ENCODE peak calls at places on chromosomes 6 and 20, in eight cellular contexts. V is A549, P is lower leg skin, T is IMR-90, Y is esophagus muscularis mucosa, F is GM12892, U is stomach, S is HepG2. L is an unnamed sample.

GRCh38 chr6:21115111-21115510 is 478.4 kb upstream of the SOX4 start:
- DNase-seq in V (no peak), P (no peak), T (peak), Y (no peak), F (no peak), U (no peak), S (peak), L (no peak)

GRCh38 chr6:37182736-37183590 is 13.0 kb downstream of the PIM1 start:
- DNase-seq in V (no peak), P (peak), T (no peak), Y (no peak), F (no peak), U (peak), S (no peak), L (no peak)

GRCh38 chr20:5835870-5836269 is 85.7 kb downstream of the SHLD1 start:
- DNase-seq in V (no peak), P (no peak), T (peak), Y (no peak), F (no peak), U (no peak), S (no peak), L (no peak)

GRCh38 chr6:167098825-167099225 is 24.1 kb upstream of the CCR6 start:
- DNase-seq in V (no peak), P (no peak), T (no peak), Y (no peak), F (no peak), U (no peak), S (no peak), L (no peak)

GRCh38 chr20:58634818-58635665 is 16.0 kb upstream of the STX16 start:
- DNase-seq in V (no peak), P (no peak), T (peak), Y (no peak), F (no peak), U (no peak), S (no peak), L (no peak)

GRCh38 chr6:149389509-149390297 is 10.4 kb upstream of the SUMO4 start:
- DNase-seq in V (no peak), P (no peak), T (no peak), Y (no peak), F (no peak), U (no peak), S (no peak), L (no peak)

GRCh38 chr6:52416629-52417151 is 3.5 kb upstream of the EFHC1 start:
- DNase-seq in V (peak), P (no peak), T (peak), Y (no peak), F (no peak), U (no peak), S (peak), L (peak)

GRCh38 chr20:51447097-51447764 is 95.3 kb downstream of the NFATC2 start:
- DNase-seq in V (peak), P (peak), T (peak), Y (no peak), F (no peak), U (no peak), S (peak), L (peak)

GRCh38 chr6:157823523-157824370 is 701 bp downstream of the SNX9 start:
- DNase-seq in V (peak), P (peak), T (peak), Y (no peak), F (peak), U (peak), S (peak), L (peak)

GRCh38 chr6:45916692-45917091 is 99.0 kb downstream of the CLIC5 start:
- DNase-seq in V (no peak), P (no peak), T (no peak), Y (no peak), F (no peak), U (no peak), S (no peak), L (no peak)

GRCh38 chr6:7200598-7201443 is 93.1 kb downstream of the RREB1 start:
- DNase-seq in V (no peak), P (no peak), T (no peak), Y (no peak), F (no peak), U (peak), S (peak), L (no peak)

GRCh38 chr20:36572701-36573102 is 695 bp upstream of the TGIF2 start:
- DNase-seq in V (no peak), P (peak), T (peak), Y (no peak), F (no peak), U (peak), S (peak), L (no peak)

GRCh38 chr6:144217264-144217663 is 66.9 kb downstream of the STX11 start:
- DNase-seq in V (no peak), P (no peak), T (no peak), Y (no peak), F (no peak), U (no peak), S (peak), L (no peak)

GRCh38 chr20:52303281-52303950 is 111.8 kb upstream of the ZFP64 start:
- DNase-seq in V (no peak), P (no peak), T (no peak), Y (no peak), F (no peak), U (no peak), S (no peak), L (no peak)

GRCh38 chr20:20410678-20411077 is 42.8 kb downstream of the INSM1 start:
- DNase-seq in V (no peak), P (peak), T (no peak), Y (no peak), F (no peak), U (peak), S (no peak), L (no peak)

GRCh38 chr6:47083586-47084047 is 41.5 kb upstream of the ADGRF1 start:
- DNase-seq in V (no peak), P (peak), T (peak), Y (peak), F (no peak), U (peak), S (peak), L (no peak)

GRCh38 chr6:44464527-44465310 is 77.2 kb downstream of the CDC5L start:
- DNase-seq in V (no peak), P (peak), T (peak), Y (peak), F (no peak), U (no peak), S (peak), L (peak)

GRCh38 chr6:81998432-81998831 is 246.0 kb upstream of the TENT5A start:
- DNase-seq in V (no peak), P (no peak), T (peak), Y (no peak), F (no peak), U (no peak), S (no peak), L (no peak)

GRCh38 chr20:9160341-9160740 is 91.5 kb downstream of the PLCB4 start:
- DNase-seq in V (no peak), P (no peak), T (no peak), Y (no peak), F (no peak), U (no peak), S (no peak), L (no peak)

GRCh38 chr6:33967266-33967767 is 163.5 kb upstream of the MLN start:
- DNase-seq in V (no peak), P (peak), T (no peak), Y (no peak), F (no peak), U (no peak), S (no peak), L (no peak)

GRCh38 chr6:134515976-134516375 is 198.1 kb upstream of the SGK1 start:
- DNase-seq in V (no peak), P (no peak), T (no peak), Y (no peak), F (no peak), U (no peak), S (no peak), L (no peak)

GRCh38 chr6:31814677-31815024 is 432 bp downstream of the HSPA1L start:
- DNase-seq in V (peak), P (peak), T (peak), Y (peak), F (peak), U (peak), S (peak), L (peak)

GRCh38 chr6:49676671-49677281 is 36.6 kb downstream of the CRISP2 start:
- DNase-seq in V (no peak), P (no peak), T (peak), Y (no peak), F (no peak), U (no peak), S (no peak), L (no peak)

GRCh38 chr6:138086573-138087196 is 20.5 kb downstream of the PERP start:
- DNase-seq in V (peak), P (no peak), T (peak), Y (no peak), F (no peak), U (no peak), S (peak), L (peak)

GRCh38 chr20:62267543-62267942 is 29.2 kb downstream of the OSBPL2 start:
- DNase-seq in V (no peak), P (no peak), T (no peak), Y (no peak), F (no peak), U (no peak), S (no peak), L (no peak)

GRCh38 chr20:59165389-59165785 is 1.8 kb downstream of the ZNF831 start:
- DNase-seq in V (no peak), P (no peak), T (no peak), Y (no peak), F (no peak), U (no peak), S (no peak), L (no peak)

GRCh38 chr6:116547358-116547757 is 1.9 kb upstream of the TRAPPC3L start:
- DNase-seq in V (no peak), P (no peak), T (no peak), Y (no peak), F (no peak), U (no peak), S (no peak), L (no peak)

GRCh38 chr6:37048851-37049734 is 43.6 kb downstream of the FGD2 start:
- DNase-seq in V (no peak), P (no peak), T (peak), Y (no peak), F (no peak), U (peak), S (no peak), L (peak)

GRCh38 chr6:16216501-16217155 is 21.8 kb upstream of the GMPR start:
- DNase-seq in V (no peak), P (peak), T (no peak), Y (no peak), F (no peak), U (no peak), S (no peak), L (no peak)

GRCh38 chr6:16212276-16212675 is 26.1 kb upstream of the GMPR start:
- DNase-seq in V (no peak), P (no peak), T (no peak), Y (no peak), F (no peak), U (no peak), S (no peak), L (no peak)

GRCh38 chr6:16222826-16223225 is 15.6 kb upstream of the GMPR start:
- DNase-seq in V (no peak), P (peak), T (no peak), Y (no peak), F (no peak), U (no peak), S (no peak), L (no peak)

GRCh38 chr6:16217156-16217721 is 21.1 kb upstream of the GMPR start:
- DNase-seq in V (no peak), P (peak), T (no peak), Y (no peak), F (no peak), U (no peak), S (no peak), L (no peak)
- TF ChIP-seq POLR2A in V (no peak), P (no peak), T (no peak), Y (no peak), F (no peak), U (no peak), S (no peak), L (no peak)

DNA sequence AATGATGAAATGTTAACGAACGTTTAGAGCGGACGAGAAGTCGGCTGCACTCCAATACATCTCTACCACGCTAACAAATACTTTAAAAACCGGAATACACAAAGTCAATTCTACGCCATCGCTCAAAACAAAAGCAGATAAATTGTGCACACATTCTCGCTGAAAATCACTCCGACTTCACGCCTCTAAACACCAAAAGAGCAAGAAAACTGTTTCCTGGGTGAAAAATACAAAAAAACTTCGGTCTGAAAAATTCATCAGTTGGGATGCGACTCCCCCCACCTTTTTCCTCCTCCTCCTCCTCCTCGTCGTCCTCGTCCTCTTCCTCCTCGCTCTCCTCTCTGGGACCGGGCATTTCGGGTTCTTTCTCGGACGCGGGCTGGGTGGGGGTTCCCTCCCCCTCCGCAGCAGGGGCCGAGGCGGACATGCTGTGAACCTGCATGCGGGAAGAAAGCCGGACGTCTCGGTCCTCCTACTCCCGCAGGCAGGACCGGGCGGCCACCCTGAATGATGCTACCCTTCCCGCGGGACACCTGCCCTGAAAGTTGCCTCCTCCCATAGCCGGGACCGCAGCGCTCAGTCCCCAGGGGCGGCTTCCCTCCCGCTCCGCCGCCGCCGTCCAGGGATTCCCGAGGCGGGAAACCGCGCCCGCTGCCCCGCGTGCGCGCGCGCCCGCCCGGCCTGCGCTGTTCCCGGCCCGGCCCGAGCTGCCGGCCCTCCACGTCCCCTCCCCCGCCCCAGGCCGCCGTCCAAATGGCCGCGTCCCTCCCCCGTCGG is 581 bp downstream of the DEK start:
- DNase-seq in V (peak), P (peak), T (no peak), Y (no peak), F (no peak), U (peak), S (no peak), L (peak)
- TF ChIP-seq POLR2A in V (no peak), P (no peak), T (no peak), Y (no peak), F (peak), U (no peak), S (no peak), L (no peak)

DNA sequence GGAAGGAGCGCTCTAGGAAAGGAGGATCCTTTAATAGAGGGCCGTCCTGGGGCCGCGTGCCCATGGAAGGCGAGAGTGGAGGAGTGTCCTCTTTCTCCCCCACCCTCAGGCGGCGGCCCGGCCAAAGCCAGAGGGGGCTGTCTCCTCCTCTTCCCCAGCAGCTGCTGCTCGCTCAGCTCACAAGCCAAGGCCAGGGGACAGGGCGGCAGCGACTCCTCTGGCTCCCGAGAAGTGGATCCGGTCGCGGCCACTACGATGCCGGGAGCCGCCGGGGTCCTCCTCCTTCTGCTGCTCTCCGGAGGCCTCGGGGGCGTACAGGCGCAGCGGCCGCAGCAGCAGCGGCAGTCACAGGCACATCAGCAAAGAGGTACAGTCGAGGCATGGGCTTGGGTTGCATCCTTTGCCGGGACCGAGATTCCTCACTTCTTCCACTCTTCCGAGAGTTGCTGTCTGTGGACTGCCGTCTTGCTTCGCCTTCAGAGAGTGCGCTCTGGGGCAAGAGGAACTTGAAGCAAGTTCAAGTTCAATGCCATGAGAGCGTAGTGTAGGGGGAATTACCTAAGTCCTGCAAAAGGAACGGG is at the start of gene LAMA2:
- DNase-seq in V (no peak), P (peak), T (peak), Y (peak), F (no peak), U (peak), S (peak), L (peak)
- TF ChIP-seq POLR2A in V (no peak), P (peak), T (no peak), Y (peak), F (no peak), U (no peak), S (no peak), L (peak)

DNA sequence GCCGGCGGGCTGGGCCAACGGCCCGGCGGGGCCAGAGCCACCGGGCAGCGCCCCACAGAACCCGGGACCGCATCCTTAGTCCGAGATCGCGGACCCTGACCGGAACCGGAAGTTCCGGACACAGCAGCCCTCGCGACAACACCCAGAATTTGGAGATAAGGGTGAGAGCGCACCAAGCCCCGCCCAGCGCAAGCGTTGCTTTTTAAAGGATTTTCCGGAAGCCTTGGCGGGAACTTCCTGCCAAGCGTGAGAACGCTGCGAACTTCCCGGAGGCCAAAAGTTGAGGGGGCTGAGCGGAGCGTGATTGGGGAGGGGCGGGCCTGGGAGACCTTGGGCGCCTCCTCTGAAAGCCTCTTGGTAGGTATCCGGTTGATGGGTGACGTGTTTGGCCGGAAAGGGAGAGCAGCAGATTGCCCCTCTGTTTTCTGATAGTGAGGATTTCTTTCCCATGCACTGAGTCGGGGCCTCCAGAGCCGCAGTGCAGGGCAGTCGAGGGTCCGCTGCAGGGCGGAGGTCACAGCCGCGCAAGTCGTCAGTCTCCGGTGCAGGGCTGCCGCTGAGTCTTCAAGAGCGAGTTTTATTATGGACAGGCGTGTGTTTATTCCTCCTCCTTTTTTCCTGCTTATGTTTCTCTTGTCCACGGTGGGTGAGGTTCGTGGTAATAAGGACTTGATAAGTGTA is at the start of gene MTRF1L:
- DNase-seq in V (peak), P (peak), T (peak), Y (peak), F (peak), U (peak), S (peak), L (peak)
- TF ChIP-seq POLR2A in V (no peak), P (peak), T (peak), Y (peak), F (peak), U (no peak), S (peak), L (peak)

GRCh38 chr6:135680964-135681913 is 170.3 kb upstream of the PDE7B start:
- DNase-seq in V (no peak), P (no peak), T (no peak), Y (no peak), F (no peak), U (no peak), S (no peak), L (no peak)
- TF ChIP-seq POLR2A in V (no peak), P (no peak), T (no peak), Y (no peak), F (no peak), U (no peak), S (no peak), L (no peak)

GRCh38 chr6:109096198-109096597 is 891 bp downstream of the CEP57L1 start:
- DNase-seq in V (no peak), P (no peak), T (no peak), Y (no peak), F (no peak), U (no peak), S (no peak), L (no peak)

GRCh38 chr6:109095821-109096084 is 446 bp downstream of the CEP57L1 start:
- DNase-seq in V (no peak), P (no peak), T (no peak), Y (no peak), F (no peak), U (no peak), S (peak), L (no peak)

GRCh38 chr6:109093732-109094131 is 914 bp downstream of the SESN1 start:
- DNase-seq in V (no peak), P (no peak), T (peak), Y (no peak), F (no peak), U (no peak), S (no peak), L (no peak)

GRCh38 chr6:109095036-109095820 is at the start of gene CEP57L1:
- DNase-seq in V (peak), P (peak), T (peak), Y (peak), F (peak), U (peak), S (peak), L (peak)

GRCh38 chr6:109094351-109095035 is at the start of gene SESN1:
- DNase-seq in V (peak), P (peak), T (peak), Y (peak), F (peak), U (peak), S (peak), L (peak)
- TF ChIP-seq POLR2A in V (peak), P (no peak), T (peak), Y (peak), F (peak), U (peak), S (peak), L (peak)

GRCh38 chr6:142331601-142332000 is 29.8 kb downstream of the ADGRG6 start:
- DNase-seq in V (no peak), P (no peak), T (no peak), Y (no peak), F (no peak), U (no peak), S (no peak), L (no peak)

GRCh38 chr6:142331075-142331551 is 29.3 kb downstream of the ADGRG6 start:
- DNase-seq in V (no peak), P (no peak), T (peak), Y (no peak), F (no peak), U (no peak), S (peak), L (no peak)

GRCh38 chr6:142332393-142333080 is 30.7 kb downstream of the ADGRG6 start:
- DNase-seq in V (no peak), P (no peak), T (peak), Y (no peak), F (no peak), U (no peak), S (no peak), L (no peak)

GRCh38 chr6:142328070-142328469 is 26.3 kb downstream of the ADGRG6 start:
- DNase-seq in V (no peak), P (no peak), T (no peak), Y (no peak), F (no peak), U (no peak), S (no peak), L (no peak)

DNA sequence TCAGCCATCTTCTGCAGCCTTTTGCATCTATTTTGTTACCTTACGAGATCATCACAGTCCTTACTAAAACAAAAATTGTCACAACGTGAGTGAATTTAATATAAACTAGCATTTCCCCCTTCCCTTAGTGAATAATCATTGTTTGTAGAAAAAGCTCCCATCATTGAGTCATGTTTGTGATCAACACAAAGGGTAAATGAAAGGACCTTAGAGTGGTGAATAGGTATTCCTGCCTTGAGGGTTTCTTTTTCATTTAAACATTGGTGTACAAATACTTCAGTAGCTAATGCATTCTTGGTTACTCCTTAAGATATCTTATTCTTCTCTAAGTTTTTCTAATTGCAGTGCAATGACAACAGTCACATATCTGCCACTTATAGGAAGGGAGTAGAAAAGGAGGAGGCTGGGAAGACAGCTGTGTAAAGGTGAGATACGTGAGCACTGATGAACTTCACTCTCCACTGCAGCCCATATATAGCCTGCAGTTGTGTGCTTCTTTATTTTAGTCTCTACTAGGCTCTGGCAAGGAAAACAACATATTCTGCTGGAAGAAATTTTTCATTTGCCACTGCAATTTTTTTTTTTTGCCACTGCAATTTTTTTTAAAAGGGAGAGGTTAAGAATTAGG is 27.8 kb downstream of the ADGRG6 start:
- DNase-seq in V (no peak), P (no peak), T (no peak), Y (no peak), F (no peak), U (no peak), S (no peak), L (no peak)
- TF ChIP-seq POLR2A in V (no peak), P (no peak), T (no peak), Y (no peak), F (no peak), U (no peak), S (no peak), L (no peak)

L was measured in H54.